ENCODE peak calls at places on chromosomes 4 and X, in five cellular contexts. G is pancreas, X is brain microvascular endothelial cell, P is right atrium auricular region, D is tibial nerve. C is an unnamed sample. For H3K27me3, the result is how much of the 10 kb centered on the place peaks cover.

GRCh38 chr4:150140774-150141400 is 62.6 kb downstream of the DCLK2 start:
- DNase-seq in G (no peak), X (peak), P (no peak), D (no peak), C (no peak)

GRCh38 chrX:96689951-96690350 is 5.3 kb downstream of the DIAPH2 start:
- DNase-seq in G (no peak), X (no peak), P (no peak), D (no peak), C (no peak)

GRCh38 chr4:17587094-17587822 is 10.3 kb downstream of the LAP3 start:
- DNase-seq in G (no peak), X (no peak), P (no peak), D (no peak), C (no peak)

GRCh38 chr4:128639586-128640270 is 169.8 kb upstream of the JADE1 start:
- DNase-seq in G (no peak), X (no peak), P (no peak), D (no peak), C (no peak)

GRCh38 chr4:154004859-154005520 is 216.1 kb upstream of the SFRP2 start:
- DNase-seq in G (no peak), X (peak), P (no peak), D (peak), C (no peak)

GRCh38 chr4:108018038-108018883 is 28.6 kb downstream of the HADH start:
- DNase-seq in G (peak), X (peak), P (peak), D (peak), C (peak)

GRCh38 chrX:65601530-65602281 is 65.7 kb upstream of the MSN start:
- DNase-seq in G (peak), X (peak), P (peak), D (peak), C (peak)

GRCh38 chrX:113384628-113385027 is 544.0 kb upstream of the AMOT start:
- DNase-seq in G (no peak), X (no peak), P (no peak), D (peak), C (no peak)

GRCh38 chrX:78019586-78020483 is 50.4 kb upstream of the PGAM4 start:
- DNase-seq in G (peak), X (no peak), P (no peak), D (no peak), C (no peak)

GRCh38 chrX:28022371-28022770 is 41.1 kb upstream of the DCAF8L1 start:
- DNase-seq in G (no peak), X (no peak), P (no peak), D (no peak), C (no peak)

GRCh38 chrX:9339603-9340569 is 125.0 kb upstream of the TBL1X start:
- DNase-seq in G (no peak), X (no peak), P (no peak), D (peak), C (no peak)

GRCh38 chr4:94446386-94446785 is 5.4 kb upstream of the PDLIM5 start:
- DNase-seq in G (no peak), X (peak), P (no peak), D (no peak), C (no peak)

GRCh38 chr4:21765810-21766407 is 182.7 kb downstream of the KCNIP4 start:
- DNase-seq in G (no peak), X (peak), P (no peak), D (peak), C (peak)

GRCh38 chr4:159608434-159608833 is 505.6 kb downstream of the RAPGEF2 start:
- DNase-seq in G (no peak), X (no peak), P (no peak), D (no peak), C (no peak)

GRCh38 chrX:40152173-40152705 is 54.5 kb upstream of the BCOR start:
- DNase-seq in G (no peak), X (no peak), P (no peak), D (no peak), C (peak)
- H3K27me3 ChIP-seq in G (under half), X (under half), P (under half), D (half or more), C (half or more)

GRCh38 chr4:146650034-146650433 is 11.3 kb downstream of the POU4F2 start:
- DNase-seq in G (no peak), X (no peak), P (no peak), D (no peak), C (no peak)
- H3K27me3 ChIP-seq in G (under half), X (half or more), P (under half), D (half or more), C (under half)

DNA sequence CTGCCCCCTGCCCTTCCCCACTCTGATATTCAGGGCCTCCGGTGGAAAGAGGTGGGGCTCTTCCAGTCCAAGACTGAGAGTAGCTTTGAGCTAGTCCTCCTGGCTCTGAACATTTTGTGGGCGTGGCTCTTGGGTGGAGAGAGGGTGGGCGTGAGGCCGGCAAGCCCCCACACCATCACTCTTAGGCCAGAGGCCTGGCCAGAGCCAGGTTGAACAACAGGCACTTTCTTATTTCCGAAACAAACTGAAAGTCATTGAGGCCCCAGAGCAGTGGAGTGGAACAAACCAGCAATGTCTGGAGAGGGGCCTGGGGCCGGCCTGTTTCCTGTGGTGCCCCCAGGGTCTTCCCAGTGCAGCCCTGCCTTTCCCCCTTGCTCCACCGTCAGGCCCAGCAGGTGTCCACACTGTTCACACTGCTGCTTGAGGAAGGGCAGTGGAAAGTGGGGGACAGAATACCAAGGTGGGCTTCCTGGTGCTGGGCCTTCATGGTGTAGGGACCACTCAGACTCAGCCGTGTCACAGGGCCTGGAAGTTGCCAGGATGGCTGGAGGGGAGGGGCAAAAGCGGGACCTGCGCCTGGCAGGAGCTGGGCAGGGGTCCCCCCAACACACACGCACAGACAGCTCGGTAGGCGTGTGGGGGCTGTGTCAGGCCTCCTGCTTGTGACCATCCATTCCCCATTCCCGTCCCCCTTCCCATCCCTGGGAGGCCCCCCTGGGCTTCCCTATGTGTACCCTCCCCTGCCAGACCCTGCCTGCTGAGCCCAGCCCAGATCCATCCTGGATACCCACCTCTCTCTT is 2.9 kb downstream of the ADRA2C start:
- DNase-seq in G (no peak), X (no peak), P (no peak), D (no peak), C (no peak)
- H3K27me3 ChIP-seq in G (under half), X (under half), P (under half), D (under half), C (under half)

GRCh38 chr4:190015538-190016368 is 11.3 kb downstream of the FRG2 start:
- DNase-seq in G (no peak), X (no peak), P (no peak), D (no peak), C (no peak)

GRCh38 chr4:190018201-190018920 is 8.7 kb downstream of the FRG2 start:
- DNase-seq in G (no peak), X (no peak), P (no peak), D (no peak), C (no peak)

GRCh38 chr4:190017357-190018200 is 9.5 kb downstream of the FRG2 start:
- DNase-seq in G (no peak), X (no peak), P (no peak), D (no peak), C (no peak)

GRCh38 chr4:190016369-190017289 is 10.4 kb downstream of the FRG2 start:
- DNase-seq in G (no peak), X (no peak), P (no peak), D (no peak), C (no peak)

DNA sequence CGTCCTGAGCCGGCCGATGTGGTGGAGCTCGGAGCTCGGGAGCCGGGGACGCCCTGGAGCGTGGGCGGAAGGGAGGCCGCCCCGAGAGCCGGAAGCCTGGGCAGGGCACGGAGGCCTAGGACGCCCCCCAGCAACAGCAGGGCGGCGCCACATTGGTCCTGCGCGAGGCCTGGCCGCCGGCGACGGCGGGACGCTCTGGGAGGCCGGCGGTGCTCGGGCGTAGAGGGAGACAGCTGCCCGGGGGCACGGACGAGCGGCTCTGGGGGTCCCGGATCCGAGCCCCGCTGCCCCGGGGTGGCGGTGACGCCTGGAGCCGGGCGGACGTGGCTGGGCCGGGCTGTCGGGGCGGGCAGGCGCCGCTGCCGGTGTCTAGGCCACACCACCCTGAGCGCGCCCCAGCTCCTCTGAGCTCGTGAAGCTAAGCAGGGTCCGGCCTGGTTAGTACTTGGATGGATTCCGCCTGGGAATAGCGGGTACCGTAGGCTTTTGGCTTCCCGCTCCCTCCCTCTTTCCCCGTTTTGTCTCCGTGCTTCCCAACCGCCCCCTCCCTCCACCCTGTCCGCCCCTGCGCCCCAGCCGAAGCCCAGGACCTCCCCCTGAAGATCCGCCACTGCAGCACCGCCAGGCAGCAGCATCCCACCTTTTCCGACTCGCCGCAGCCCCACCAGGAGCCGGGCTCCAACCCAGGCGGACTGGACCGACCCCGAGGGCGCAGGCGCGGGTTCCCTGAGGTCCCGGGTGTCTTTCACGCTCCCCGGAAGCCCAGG is 12.1 kb downstream of the FRG2 start:
- DNase-seq in G (no peak), X (no peak), P (no peak), D (no peak), C (no peak)
- H3K27me3 ChIP-seq in G (under half), X (under half), P (under half), D (half or more), C (under half)